ENCODE peak calls at places on chromosomes 3 and 15, in four cellular contexts. G is stimulated activated CD8-positive, alpha-beta memory T cell treated with anti-CD3 and anti-CD28 coated beads, Interleukin-15, amount 100 ng/mL, for 24 hours; H is astrocyte; W is naive B cell. A is an unnamed sample.

GRCh38 chr3:51942603-51943450 is 664 bp downstream of the PARP3 start:
- DNase-seq in G (no peak), H (peak), W (peak), A (peak)

GRCh38 chr15:94615688-94616087 is 384.3 kb downstream of the MCTP2 start:
- DNase-seq in G (no peak), W (no peak), H (no peak), A (no peak)

GRCh38 chr3:170585008-170585936 is 603 bp downstream of the SLC7A14 start:
- DNase-seq in G (no peak), W (no peak), H (no peak), A (no peak)

GRCh38 chr3:156681003-156681402 is 6.6 kb downstream of the TIPARP start:
- DNase-seq in W (no peak), G (no peak), H (peak), A (peak)

GRCh38 chr15:77721963-77722362 is 89.3 kb upstream of the LINGO1 start:
- DNase-seq in W (no peak), H (no peak), G (no peak), A (no peak)

GRCh38 chr3:195900426-195901355 is 7.7 kb downstream of the TNK2 start:
- DNase-seq in W (peak), G (no peak), H (peak), A (no peak)

GRCh38 chr3:58576716-58577115 is 475 bp downstream of the FAM107A start:
- DNase-seq in H (no peak), G (no peak), W (no peak), A (no peak)

GRCh38 chr3:127734754-127735473 is 62.2 kb downstream of the ABTB1 start:
- DNase-seq in H (peak), G (no peak), W (no peak), A (no peak)

GRCh38 chr3:111072016-111072891 is 638 bp downstream of the NECTIN3 start:
- DNase-seq in H (peak), G (no peak), W (no peak), A (no peak)

GRCh38 chr3:175655366-175655765 is 796.2 kb downstream of the NAALADL2 start:
- DNase-seq in G (no peak), H (no peak), W (no peak), A (no peak)

GRCh38 chr15:63948971-63949370 is 97.3 kb downstream of the DAPK2 start:
- DNase-seq in G (no peak), W (no peak), H (peak), A (no peak)

GRCh38 chr3:149686996-149687395 is 29.2 kb upstream of the WWTR1 start:
- DNase-seq in H (no peak), G (no peak), W (no peak), A (no peak)

GRCh38 chr15:36334059-36334458 is 245.4 kb upstream of the CDIN1 start:
- DNase-seq in H (peak), W (no peak), G (no peak), A (no peak)

GRCh38 chr3:131739211-131739610 is 236.4 kb upstream of the MRPL3 start:
- DNase-seq in W (no peak), H (no peak), G (no peak), A (no peak)

GRCh38 chr15:66802087-66803001 is 100.3 kb downstream of the SMAD6 start:
- DNase-seq in H (peak), W (no peak), G (no peak), A (no peak)

GRCh38 chr15:34360298-34360697 is 6.7 kb downstream of the LPCAT4 start:
- DNase-seq in G (no peak), H (no peak), W (no peak), A (no peak)

GRCh38 chr3:15527031-15527459 is 5.5 kb upstream of the COLQ start:
- DNase-seq in H (no peak), G (no peak), W (no peak), A (no peak)

GRCh38 chr3:159764211-159765024 is 224.2 kb upstream of the IL12A start:
- DNase-seq in W (peak), H (peak), G (no peak), A (peak)

GRCh38 chr3:50230833-50231125 is 5.2 kb upstream of the GNAI2 start:
- DNase-seq in G (no peak), H (no peak), W (no peak), A (no peak)

GRCh38 chr3:127708837-127709236 is 36.1 kb downstream of the ABTB1 start:
- DNase-seq in W (no peak), G (no peak), H (no peak), A (no peak)

GRCh38 chr3:185279582-185280138 is 25.8 kb upstream of the EHHADH start:
- DNase-seq in W (no peak), H (no peak), G (no peak), A (no peak)

GRCh38 chr3:194246709-194247349 is 104.3 kb downstream of the CPN2 start:
- DNase-seq in W (no peak), H (no peak), G (no peak), A (peak)

GRCh38 chr3:71456155-71456554 is 127.4 kb downstream of the FOXP1 start:
- DNase-seq in G (no peak), H (no peak), W (no peak), A (no peak)

GRCh38 chr15:33045066-33045810 is 149.3 kb downstream of the FMN1 start:
- DNase-seq in W (no peak), H (no peak), G (no peak), A (peak)

GRCh38 chr3:113264741-113265140 is 53.4 kb downstream of the BOC start:
- DNase-seq in H (no peak), G (no peak), W (no peak), A (no peak)

GRCh38 chr3:141996437-141996836 is 120.0 kb downstream of the ATP1B3 start:
- DNase-seq in W (no peak), G (no peak), H (no peak), A (no peak)

GRCh38 chr15:35288580-35288979 is 203.5 kb upstream of the NANOGP8 start:
- DNase-seq in G (no peak), H (no peak), W (no peak), A (no peak)

GRCh38 chr3:113231827-113232253 is 20.5 kb downstream of the BOC start:
- DNase-seq in W (no peak), H (peak), G (no peak), A (peak)

GRCh38 chr3:197019021-197019420 is 10.6 kb downstream of the MELTF start:
- DNase-seq in G (no peak), W (no peak), H (no peak), A (no peak)

GRCh38 chr3:125582707-125583106 is 12.6 kb downstream of the OSBPL11 start:
- DNase-seq in G (no peak), H (no peak), W (no peak), A (no peak)